ENCODE peak calls at places on chromosomes 3 and 15, in ten cellular contexts. One of them, this sample, is unnamed.

GRCh38 chr3:58404396-58404795 is 29.2 kb downstream of the PDHB start:
- DNase-seq in IMR-90: peak
- DNase-seq in NCI-H1105 treated with DMSO at 0.1 percent for 48 hours: no peak
- DNase-seq in activated T-helper 9 cell treated with anti-CD3 and anti-CD28 coated beads, Interleukin-2, amount 50 U/mL, for 16 hours: no peak
- DNase-seq in choroid plexus epithelial cell: peak
- DNase-seq in germinal center: no peak
- DNase-seq in Right ventricle myocardium superior: no peak
- DNase-seq in GM23248: peak
- DNase-seq in fibroblast of pulmonary artery: peak
- DNase-seq in colonic mucosa: no peak
- DNase-seq in this sample: no peak

GRCh38 chr15:38186505-38186904 is 66.1 kb upstream of the SPRED1 start:
- DNase-seq in IMR-90: no peak
- DNase-seq in NCI-H1105 treated with DMSO at 0.1 percent for 48 hours: no peak
- DNase-seq in activated T-helper 9 cell treated with anti-CD3 and anti-CD28 coated beads, Interleukin-2, amount 50 U/mL, for 16 hours: no peak
- DNase-seq in choroid plexus epithelial cell: no peak
- DNase-seq in germinal center: no peak
- DNase-seq in Right ventricle myocardium superior: no peak
- DNase-seq in GM23248: no peak
- DNase-seq in fibroblast of pulmonary artery: no peak
- DNase-seq in colonic mucosa: no peak
- DNase-seq in this sample: no peak

GRCh38 chr3:196517919-196518318 is 2.8 kb upstream of the SMCO1 start:
- DNase-seq in IMR-90: no peak
- DNase-seq in NCI-H1105 treated with DMSO at 0.1 percent for 48 hours: peak
- DNase-seq in activated T-helper 9 cell treated with anti-CD3 and anti-CD28 coated beads, Interleukin-2, amount 50 U/mL, for 16 hours: no peak
- DNase-seq in choroid plexus epithelial cell: no peak
- DNase-seq in germinal center: no peak
- DNase-seq in Right ventricle myocardium superior: no peak
- DNase-seq in GM23248: no peak
- DNase-seq in fibroblast of pulmonary artery: peak
- DNase-seq in colonic mucosa: no peak
- DNase-seq in this sample: peak

GRCh38 chr3:114727373-114727772 is 419.7 kb downstream of the ZBTB20 start:
- DNase-seq in IMR-90: no peak
- DNase-seq in NCI-H1105 treated with DMSO at 0.1 percent for 48 hours: no peak
- DNase-seq in activated T-helper 9 cell treated with anti-CD3 and anti-CD28 coated beads, Interleukin-2, amount 50 U/mL, for 16 hours: no peak
- DNase-seq in choroid plexus epithelial cell: no peak
- DNase-seq in germinal center: peak
- DNase-seq in Right ventricle myocardium superior: no peak
- DNase-seq in GM23248: no peak
- DNase-seq in fibroblast of pulmonary artery: no peak
- DNase-seq in colonic mucosa: no peak
- DNase-seq in this sample: no peak

GRCh38 chr3:82020282-82020681 is 258.8 kb upstream of the GBE1 start:
- DNase-seq in IMR-90: no peak
- DNase-seq in NCI-H1105 treated with DMSO at 0.1 percent for 48 hours: no peak
- DNase-seq in activated T-helper 9 cell treated with anti-CD3 and anti-CD28 coated beads, Interleukin-2, amount 50 U/mL, for 16 hours: no peak
- DNase-seq in choroid plexus epithelial cell: no peak
- DNase-seq in germinal center: no peak
- DNase-seq in Right ventricle myocardium superior: no peak
- DNase-seq in GM23248: no peak
- DNase-seq in fibroblast of pulmonary artery: no peak
- DNase-seq in colonic mucosa: no peak
- DNase-seq in this sample: no peak

GRCh38 chr3:122961146-122961545 is 66.4 kb downstream of the SEMA5B start:
- DNase-seq in IMR-90: peak
- DNase-seq in NCI-H1105 treated with DMSO at 0.1 percent for 48 hours: no peak
- DNase-seq in activated T-helper 9 cell treated with anti-CD3 and anti-CD28 coated beads, Interleukin-2, amount 50 U/mL, for 16 hours: no peak
- DNase-seq in choroid plexus epithelial cell: peak
- DNase-seq in germinal center: no peak
- DNase-seq in Right ventricle myocardium superior: no peak
- DNase-seq in GM23248: no peak
- DNase-seq in fibroblast of pulmonary artery: peak
- DNase-seq in colonic mucosa: no peak
- DNase-seq in this sample: no peak

GRCh38 chr3:133998691-133999241 is 31.0 kb downstream of the SLCO2A1 start:
- DNase-seq in IMR-90: no peak
- DNase-seq in NCI-H1105 treated with DMSO at 0.1 percent for 48 hours: no peak
- DNase-seq in activated T-helper 9 cell treated with anti-CD3 and anti-CD28 coated beads, Interleukin-2, amount 50 U/mL, for 16 hours: no peak
- DNase-seq in choroid plexus epithelial cell: no peak
- DNase-seq in germinal center: no peak
- DNase-seq in Right ventricle myocardium superior: no peak
- DNase-seq in GM23248: no peak
- DNase-seq in fibroblast of pulmonary artery: no peak
- DNase-seq in colonic mucosa: no peak
- DNase-seq in this sample: no peak

GRCh38 chr15:62928996-62929350 is 113.6 kb upstream of the TPM1 start:
- DNase-seq in IMR-90: peak
- DNase-seq in NCI-H1105 treated with DMSO at 0.1 percent for 48 hours: no peak
- DNase-seq in activated T-helper 9 cell treated with anti-CD3 and anti-CD28 coated beads, Interleukin-2, amount 50 U/mL, for 16 hours: no peak
- DNase-seq in choroid plexus epithelial cell: peak
- DNase-seq in germinal center: no peak
- DNase-seq in Right ventricle myocardium superior: no peak
- DNase-seq in GM23248: peak
- DNase-seq in fibroblast of pulmonary artery: no peak
- DNase-seq in colonic mucosa: no peak
- DNase-seq in this sample: no peak

GRCh38 chr3:130386604-130387263 is 41.3 kb downstream of the COL6A5 start:
- DNase-seq in IMR-90: peak
- DNase-seq in NCI-H1105 treated with DMSO at 0.1 percent for 48 hours: no peak
- DNase-seq in activated T-helper 9 cell treated with anti-CD3 and anti-CD28 coated beads, Interleukin-2, amount 50 U/mL, for 16 hours: no peak
- DNase-seq in choroid plexus epithelial cell: peak
- DNase-seq in germinal center: no peak
- DNase-seq in Right ventricle myocardium superior: no peak
- DNase-seq in GM23248: peak
- DNase-seq in fibroblast of pulmonary artery: peak
- DNase-seq in colonic mucosa: no peak
- DNase-seq in this sample: no peak

GRCh38 chr3:160006282-160007163 is 17.9 kb downstream of the IL12A start:
- DNase-seq in IMR-90: peak
- DNase-seq in NCI-H1105 treated with DMSO at 0.1 percent for 48 hours: peak
- DNase-seq in activated T-helper 9 cell treated with anti-CD3 and anti-CD28 coated beads, Interleukin-2, amount 50 U/mL, for 16 hours: no peak
- DNase-seq in choroid plexus epithelial cell: peak
- DNase-seq in germinal center: peak
- DNase-seq in Right ventricle myocardium superior: no peak
- DNase-seq in GM23248: peak
- DNase-seq in fibroblast of pulmonary artery: peak
- DNase-seq in colonic mucosa: peak
- DNase-seq in this sample: peak

GRCh38 chr15:94322141-94322540 is 90.8 kb downstream of the MCTP2 start:
- DNase-seq in IMR-90: peak
- DNase-seq in NCI-H1105 treated with DMSO at 0.1 percent for 48 hours: no peak
- DNase-seq in activated T-helper 9 cell treated with anti-CD3 and anti-CD28 coated beads, Interleukin-2, amount 50 U/mL, for 16 hours: no peak
- DNase-seq in choroid plexus epithelial cell: peak
- DNase-seq in germinal center: no peak
- DNase-seq in Right ventricle myocardium superior: no peak
- DNase-seq in GM23248: peak
- DNase-seq in fibroblast of pulmonary artery: no peak
- DNase-seq in colonic mucosa: no peak
- DNase-seq in this sample: no peak

GRCh38 chr3:72380193-72380592 is 468.1 kb downstream of the SHQ1 start:
- DNase-seq in IMR-90: peak
- DNase-seq in NCI-H1105 treated with DMSO at 0.1 percent for 48 hours: no peak
- DNase-seq in activated T-helper 9 cell treated with anti-CD3 and anti-CD28 coated beads, Interleukin-2, amount 50 U/mL, for 16 hours: no peak
- DNase-seq in choroid plexus epithelial cell: peak
- DNase-seq in germinal center: no peak
- DNase-seq in Right ventricle myocardium superior: no peak
- DNase-seq in GM23248: peak
- DNase-seq in fibroblast of pulmonary artery: peak
- DNase-seq in colonic mucosa: no peak
- DNase-seq in this sample: no peak

GRCh38 chr3:57029924-57030323 is 30.5 kb upstream of the SPATA12 start:
- DNase-seq in IMR-90: no peak
- DNase-seq in NCI-H1105 treated with DMSO at 0.1 percent for 48 hours: peak
- DNase-seq in activated T-helper 9 cell treated with anti-CD3 and anti-CD28 coated beads, Interleukin-2, amount 50 U/mL, for 16 hours: no peak
- DNase-seq in choroid plexus epithelial cell: no peak
- DNase-seq in germinal center: no peak
- DNase-seq in Right ventricle myocardium superior: no peak
- DNase-seq in GM23248: no peak
- DNase-seq in fibroblast of pulmonary artery: no peak
- DNase-seq in colonic mucosa: no peak
- DNase-seq in this sample: peak

GRCh38 chr3:40800343-40800742 is 275.6 kb downstream of the ZNF621 start:
- DNase-seq in IMR-90: peak
- DNase-seq in NCI-H1105 treated with DMSO at 0.1 percent for 48 hours: no peak
- DNase-seq in activated T-helper 9 cell treated with anti-CD3 and anti-CD28 coated beads, Interleukin-2, amount 50 U/mL, for 16 hours: no peak
- DNase-seq in choroid plexus epithelial cell: peak
- DNase-seq in germinal center: no peak
- DNase-seq in Right ventricle myocardium superior: no peak
- DNase-seq in GM23248: peak
- DNase-seq in fibroblast of pulmonary artery: peak
- DNase-seq in colonic mucosa: no peak
- DNase-seq in this sample: peak

GRCh38 chr15:95603802-95604201 is 726.7 kb upstream of the NR2F2 start:
- DNase-seq in IMR-90: peak
- DNase-seq in NCI-H1105 treated with DMSO at 0.1 percent for 48 hours: no peak
- DNase-seq in activated T-helper 9 cell treated with anti-CD3 and anti-CD28 coated beads, Interleukin-2, amount 50 U/mL, for 16 hours: no peak
- DNase-seq in choroid plexus epithelial cell: peak
- DNase-seq in germinal center: no peak
- DNase-seq in Right ventricle myocardium superior: no peak
- DNase-seq in GM23248: no peak
- DNase-seq in fibroblast of pulmonary artery: peak
- DNase-seq in colonic mucosa: no peak
- DNase-seq in this sample: no peak

GRCh38 chr3:49329201-49329600 is 10.7 kb downstream of the USP4 start:
- DNase-seq in IMR-90: peak
- DNase-seq in NCI-H1105 treated with DMSO at 0.1 percent for 48 hours: no peak
- DNase-seq in activated T-helper 9 cell treated with anti-CD3 and anti-CD28 coated beads, Interleukin-2, amount 50 U/mL, for 16 hours: no peak
- DNase-seq in choroid plexus epithelial cell: no peak
- DNase-seq in germinal center: no peak
- DNase-seq in Right ventricle myocardium superior: no peak
- DNase-seq in GM23248: peak
- DNase-seq in fibroblast of pulmonary artery: no peak
- DNase-seq in colonic mucosa: no peak
- DNase-seq in this sample: no peak

GRCh38 chr15:47961401-47962090 is 159.2 kb upstream of the SLC24A5 start:
- DNase-seq in IMR-90: no peak
- DNase-seq in NCI-H1105 treated with DMSO at 0.1 percent for 48 hours: peak
- DNase-seq in activated T-helper 9 cell treated with anti-CD3 and anti-CD28 coated beads, Interleukin-2, amount 50 U/mL, for 16 hours: no peak
- DNase-seq in choroid plexus epithelial cell: no peak
- DNase-seq in germinal center: peak
- DNase-seq in Right ventricle myocardium superior: no peak
- DNase-seq in GM23248: no peak
- DNase-seq in fibroblast of pulmonary artery: no peak
- DNase-seq in colonic mucosa: no peak
- DNase-seq in this sample: no peak

GRCh38 chr15:76342382-76343201 is 6.0 kb downstream of the ISL2 start:
- DNase-seq in IMR-90: no peak
- DNase-seq in NCI-H1105 treated with DMSO at 0.1 percent for 48 hours: no peak
- DNase-seq in activated T-helper 9 cell treated with anti-CD3 and anti-CD28 coated beads, Interleukin-2, amount 50 U/mL, for 16 hours: no peak
- DNase-seq in choroid plexus epithelial cell: no peak
- DNase-seq in germinal center: peak
- DNase-seq in Right ventricle myocardium superior: no peak
- DNase-seq in GM23248: no peak
- DNase-seq in fibroblast of pulmonary artery: no peak
- DNase-seq in colonic mucosa: peak
- DNase-seq in this sample: peak

GRCh38 chr3:187979543-187979942 is 174.4 kb upstream of the LPP start:
- DNase-seq in IMR-90: no peak
- DNase-seq in NCI-H1105 treated with DMSO at 0.1 percent for 48 hours: no peak
- DNase-seq in activated T-helper 9 cell treated with anti-CD3 and anti-CD28 coated beads, Interleukin-2, amount 50 U/mL, for 16 hours: no peak
- DNase-seq in choroid plexus epithelial cell: no peak
- DNase-seq in germinal center: peak
- DNase-seq in Right ventricle myocardium superior: no peak
- DNase-seq in GM23248: no peak
- DNase-seq in fibroblast of pulmonary artery: no peak
- DNase-seq in colonic mucosa: no peak
- DNase-seq in this sample: no peak

GRCh38 chr3:57972421-57973111 is 35.7 kb upstream of the FLNB start:
- DNase-seq in IMR-90: no peak
- DNase-seq in NCI-H1105 treated with DMSO at 0.1 percent for 48 hours: no peak
- DNase-seq in activated T-helper 9 cell treated with anti-CD3 and anti-CD28 coated beads, Interleukin-2, amount 50 U/mL, for 16 hours: no peak
- DNase-seq in choroid plexus epithelial cell: no peak
- DNase-seq in germinal center: no peak
- DNase-seq in Right ventricle myocardium superior: no peak
- DNase-seq in GM23248: no peak
- DNase-seq in fibroblast of pulmonary artery: no peak
- DNase-seq in colonic mucosa: peak
- DNase-seq in this sample: no peak

GRCh38 chr3:178308696-178309278 is 227.4 kb upstream of the KCNMB2 start:
- DNase-seq in IMR-90: no peak
- DNase-seq in NCI-H1105 treated with DMSO at 0.1 percent for 48 hours: no peak
- DNase-seq in activated T-helper 9 cell treated with anti-CD3 and anti-CD28 coated beads, Interleukin-2, amount 50 U/mL, for 16 hours: no peak
- DNase-seq in choroid plexus epithelial cell: no peak
- DNase-seq in germinal center: no peak
- DNase-seq in Right ventricle myocardium superior: no peak
- DNase-seq in GM23248: peak
- DNase-seq in fibroblast of pulmonary artery: no peak
- DNase-seq in colonic mucosa: no peak
- DNase-seq in this sample: no peak

GRCh38 chr3:126850370-126851085 is 132.4 kb upstream of the PLXNA1 start:
- DNase-seq in IMR-90: peak
- DNase-seq in NCI-H1105 treated with DMSO at 0.1 percent for 48 hours: no peak
- DNase-seq in activated T-helper 9 cell treated with anti-CD3 and anti-CD28 coated beads, Interleukin-2, amount 50 U/mL, for 16 hours: no peak
- DNase-seq in choroid plexus epithelial cell: peak
- DNase-seq in germinal center: no peak
- DNase-seq in Right ventricle myocardium superior: no peak
- DNase-seq in GM23248: peak
- DNase-seq in fibroblast of pulmonary artery: peak
- DNase-seq in colonic mucosa: no peak
- DNase-seq in this sample: peak

GRCh38 chr15:56295433-56295832 is 51.8 kb upstream of the RFX7 start:
- DNase-seq in IMR-90: no peak
- DNase-seq in NCI-H1105 treated with DMSO at 0.1 percent for 48 hours: no peak
- DNase-seq in activated T-helper 9 cell treated with anti-CD3 and anti-CD28 coated beads, Interleukin-2, amount 50 U/mL, for 16 hours: no peak
- DNase-seq in choroid plexus epithelial cell: no peak
- DNase-seq in germinal center: no peak
- DNase-seq in Right ventricle myocardium superior: no peak
- DNase-seq in GM23248: no peak
- DNase-seq in fibroblast of pulmonary artery: no peak
- DNase-seq in colonic mucosa: no peak
- DNase-seq in this sample: no peak

GRCh38 chr3:111737712-111738097 is 121.4 kb upstream of the PHLDB2 start:
- DNase-seq in IMR-90: peak
- DNase-seq in NCI-H1105 treated with DMSO at 0.1 percent for 48 hours: no peak
- DNase-seq in activated T-helper 9 cell treated with anti-CD3 and anti-CD28 coated beads, Interleukin-2, amount 50 U/mL, for 16 hours: no peak
- DNase-seq in choroid plexus epithelial cell: peak
- DNase-seq in germinal center: no peak
- DNase-seq in Right ventricle myocardium superior: no peak
- DNase-seq in GM23248: peak
- DNase-seq in fibroblast of pulmonary artery: peak
- DNase-seq in colonic mucosa: no peak
- DNase-seq in this sample: no peak

GRCh38 chr3:112327371-112327951 is 5.5 kb upstream of the CD200 start:
- DNase-seq in IMR-90: peak
- DNase-seq in NCI-H1105 treated with DMSO at 0.1 percent for 48 hours: peak
- DNase-seq in activated T-helper 9 cell treated with anti-CD3 and anti-CD28 coated beads, Interleukin-2, amount 50 U/mL, for 16 hours: no peak
- DNase-seq in choroid plexus epithelial cell: peak
- DNase-seq in germinal center: peak
- DNase-seq in Right ventricle myocardium superior: no peak
- DNase-seq in GM23248: peak
- DNase-seq in fibroblast of pulmonary artery: peak
- DNase-seq in colonic mucosa: peak
- DNase-seq in this sample: no peak

GRCh38 chr3:32892625-32893598 is 58.5 kb upstream of the CCR4 start:
- DNase-seq in IMR-90: no peak
- DNase-seq in NCI-H1105 treated with DMSO at 0.1 percent for 48 hours: no peak
- DNase-seq in activated T-helper 9 cell treated with anti-CD3 and anti-CD28 coated beads, Interleukin-2, amount 50 U/mL, for 16 hours: no peak
- DNase-seq in choroid plexus epithelial cell: no peak
- DNase-seq in germinal center: no peak
- DNase-seq in Right ventricle myocardium superior: no peak
- DNase-seq in GM23248: no peak
- DNase-seq in fibroblast of pulmonary artery: no peak
- DNase-seq in colonic mucosa: no peak
- DNase-seq in this sample: no peak

GRCh38 chr3:63818282-63819150 is 583 bp upstream of the C3orf49 start:
- DNase-seq in IMR-90: peak
- DNase-seq in NCI-H1105 treated with DMSO at 0.1 percent for 48 hours: peak
- DNase-seq in activated T-helper 9 cell treated with anti-CD3 and anti-CD28 coated beads, Interleukin-2, amount 50 U/mL, for 16 hours: peak
- DNase-seq in choroid plexus epithelial cell: peak
- DNase-seq in germinal center: peak
- DNase-seq in Right ventricle myocardium superior: no peak
- DNase-seq in GM23248: peak
- DNase-seq in fibroblast of pulmonary artery: peak
- DNase-seq in colonic mucosa: peak
- DNase-seq in this sample: peak

GRCh38 chr15:55245058-55245457 is 44.6 kb downstream of the RAB27A start:
- DNase-seq in IMR-90: no peak
- DNase-seq in NCI-H1105 treated with DMSO at 0.1 percent for 48 hours: no peak
- DNase-seq in activated T-helper 9 cell treated with anti-CD3 and anti-CD28 coated beads, Interleukin-2, amount 50 U/mL, for 16 hours: no peak
- DNase-seq in choroid plexus epithelial cell: no peak
- DNase-seq in germinal center: no peak
- DNase-seq in Right ventricle myocardium superior: no peak
- DNase-seq in GM23248: no peak
- DNase-seq in fibroblast of pulmonary artery: no peak
- DNase-seq in colonic mucosa: no peak
- DNase-seq in this sample: no peak

This sample was measured in ELF-1.